ENCODE peak calls at places on chromosomes 3 and 15, in six cellular contexts. B, P, G, S, D and F are unnamed samples.

GRCh38 chr3:119120480-119120879 is 25.5 kb upstream of the TEX55 start:
- DNase-seq in S (no peak), D (no peak), G (no peak), B (no peak), P (no peak), F (no peak)

GRCh38 chr3:192064959-192065358 is 604.0 kb downstream of the PYDC2 start:
- DNase-seq in P (no peak), D (no peak), S (no peak), G (no peak), B (no peak), F (no peak)

GRCh38 chr15:69974321-69974720 is 123.4 kb downstream of the TLE3 start:
- DNase-seq in D (no peak), P (no peak), B (no peak), S (no peak), G (no peak), F (no peak)

GRCh38 chr3:111081008-111081545 is 9.5 kb downstream of the NECTIN3 start:
- DNase-seq in G (no peak), S (no peak), D (no peak), P (no peak), B (no peak), F (no peak)

GRCh38 chr15:101107625-101108457 is 144.0 kb downstream of the CHSY1 start:
- DNase-seq in P (no peak), S (no peak), G (no peak), D (no peak), B (no peak), F (no peak)

GRCh38 chr3:189340680-189341460 is 169.1 kb downstream of the TPRG1 start:
- DNase-seq in S (no peak), D (no peak), G (no peak), P (no peak), B (no peak), F (no peak)

GRCh38 chr15:39581501-39582285 is 814 bp downstream of the THBS1 start:
- DNase-seq in P (no peak), B (no peak), S (peak), G (peak), D (peak), F (no peak)

GRCh38 chr15:101521563-101521962 is 32.1 kb upstream of the PCSK6 start:
- DNase-seq in G (no peak), P (no peak), D (no peak), B (peak), S (no peak), F (no peak)

GRCh38 chr3:123276346-123276745 is 74.6 kb downstream of the SEC22A start:
- DNase-seq in D (no peak), S (no peak), B (no peak), G (peak), P (no peak), F (no peak)

GRCh38 chr15:77419050-77419835 is 661 bp downstream of the PEAK1 start:
- DNase-seq in B (peak), D (no peak), P (peak), G (peak), S (peak), F (peak)

GRCh38 chr15:40731034-40731433 is 24.0 kb downstream of the RMDN3 start:
- DNase-seq in G (no peak), D (no peak), B (no peak), S (no peak), P (no peak), F (no peak)

GRCh38 chr15:35218215-35218614 is 133.1 kb upstream of the NANOGP8 start:
- DNase-seq in B (no peak), S (no peak), P (no peak), G (no peak), D (no peak), F (no peak)

GRCh38 chr3:14783480-14784086 is 35.2 kb upstream of the FGD5 start:
- DNase-seq in B (no peak), D (no peak), G (peak), P (no peak), S (no peak), F (no peak)

GRCh38 chr15:50135123-50135541 is 16.1 kb upstream of the ATP8B4 start:
- DNase-seq in G (no peak), S (no peak), P (no peak), D (no peak), B (no peak), F (peak)

GRCh38 chr3:113626513-113627371 is 69.7 kb downstream of the USF3 start:
- DNase-seq in B (peak), G (no peak), S (no peak), D (peak), P (no peak), F (no peak)